ENCODE peak calls at places on chromosomes 2 and 18, in nine cellular contexts. E is fibroblast of gingiva; R is stimulated activated CD4-positive, alpha-beta T cell treated with anti-CD3 and anti-CD28 coated beads, Interleukin-2, amount 100 ng/mL, for 24 hours; A is activated CD4-positive, CD25-positive, alpha-beta regulatory T cell treated with anti-CD3 and anti-CD28 coated beads, Interleukin-2, amount 50 U/mL, for 72 hours; H is T-helper 9 cell; W is NCI-H1694; L is hypothalamus; K is gastrocnemius medialis; I is tibial nerve. Y is an unnamed sample.

GRCh38 chr2:134906726-134907125 is 11.9 kb upstream of the CCNT2 start:
- DNase-seq in E (no peak), R (no peak), A (no peak), H (no peak), W (no peak), L (no peak), K (no peak), I (no peak), Y (no peak)

GRCh38 chr2:222709191-222709891 is 37.9 kb downstream of the MOGAT1 start:
- DNase-seq in E (peak; percentile 96), R (no peak), A (no peak), H (no peak), W (no peak), L (peak; percentile 66), K (peak; percentile 77), I (peak; percentile 68), Y (no peak)

GRCh38 chr2:109380502-109381326 is 233.1 kb downstream of the SEPTIN10 start:
- DNase-seq in E (no peak), R (no peak), A (peak; percentile 11), H (no peak), W (no peak), L (no peak), K (peak; percentile 94), I (no peak), Y (no peak)

GRCh38 chr2:134669731-134670669 is 48.8 kb downstream of the TMEM163 start:
- DNase-seq in E (no peak), R (peak; percentile 47), A (no peak), H (peak; percentile 59), W (no peak), L (no peak), K (no peak), I (peak; percentile 11), Y (peak; percentile 80)

GRCh38 chr2:219171231-219171651 is 1.4 kb upstream of the SLC23A3 start:
- DNase-seq in E (peak; percentile 86), R (peak; percentile 46), A (no peak), H (peak; percentile 12), W (peak; percentile 57), L (no peak), K (peak; percentile 82), I (peak; percentile 76), Y (peak; percentile 24)

GRCh38 chr2:183185534-183185933 is 61.3 kb downstream of the NUP35 start:
- DNase-seq in E (no peak), R (no peak), A (no peak), H (no peak), W (no peak), L (no peak), K (no peak), I (no peak), Y (no peak)

GRCh38 chr2:154240921-154241379 is 369.2 kb downstream of the GALNT13 start:
- DNase-seq in E (no peak), R (no peak), A (no peak), H (no peak), W (no peak), L (no peak), K (no peak), I (no peak), Y (no peak)

GRCh38 chr2:196335238-196335637 is 163.9 kb upstream of the STK17B start:
- DNase-seq in E (peak; percentile 66), R (no peak), A (no peak), H (no peak), W (no peak), L (no peak), K (no peak), I (no peak), Y (no peak)

GRCh38 chr2:178270338-178270737 is 76.0 kb downstream of the OSBPL6 start:
- DNase-seq in E (no peak), R (no peak), A (no peak), H (no peak), W (no peak), L (no peak), K (no peak), I (no peak), Y (no peak)

GRCh38 chr2:99793022-99793421 is 303.2 kb upstream of the REV1 start:
- DNase-seq in E (no peak), R (no peak), A (no peak), H (no peak), W (no peak), L (no peak), K (no peak), I (no peak), Y (no peak)

GRCh38 chr18:80006726-80007125 is 18.4 kb upstream of the TXNL4A start:
- DNase-seq in E (no peak), R (no peak), A (no peak), H (no peak), W (no peak), L (no peak), K (no peak), I (no peak), Y (no peak)

GRCh38 chr18:70491734-70492348 is 203.0 kb downstream of the SOCS6 start:
- DNase-seq in E (peak; percentile 11), R (peak; percentile 65), A (peak; percentile 46), H (peak; percentile 34), W (peak; percentile 14), L (peak; percentile 44), K (peak; percentile 16), I (peak; percentile 69), Y (peak; percentile 48)

GRCh38 chr2:196991061-196991460 is 64.6 kb upstream of the PGAP1 start:
- DNase-seq in E (no peak), R (no peak), A (no peak), H (no peak), W (no peak), L (no peak), K (no peak), I (no peak), Y (no peak)

GRCh38 chr18:8869696-8870095 is 164.3 kb downstream of the MTCL1 start:
- DNase-seq in E (no peak), R (no peak), A (no peak), H (no peak), W (no peak), L (no peak), K (no peak), I (no peak), Y (no peak)

GRCh38 chr18:10050956-10051355 is 137.1 kb downstream of the VAPA start:
- DNase-seq in E (peak; percentile 33), R (no peak), A (no peak), H (no peak), W (no peak), L (no peak), K (no peak), I (no peak), Y (no peak)

GRCh38 chr2:159410276-159410675 is 123.8 kb upstream of the WDSUB1 start:
- DNase-seq in E (no peak), R (no peak), A (no peak), H (no peak), W (no peak), L (no peak), K (no peak), I (no peak), Y (no peak)

GRCh38 chr2:9708683-9709538 is 78.1 kb upstream of the YWHAQ start:
- DNase-seq in E (no peak), R (peak; percentile 38), A (no peak), H (no peak), W (no peak), L (no peak), K (no peak), I (no peak), Y (no peak)